ENCODE peak calls at places on chromosomes 5 and 9, in eight cellular contexts. One of them, this sample, is unnamed.

GRCh38 chr9:136171801-136172411 is 33.0 kb downstream of the LHX3 start:
- DNase-seq in aorta: no peak
- DNase-seq in colonic mucosa: no peak
- DNase-seq in AG04450: no peak
- DNase-seq in CD4-positive, alpha-beta T cell: no peak
- DNase-seq in heart left ventricle: peak
- DNase-seq in mesendoderm: no peak
- DNase-seq in PC-9: no peak
- DNase-seq in this sample: no peak

GRCh38 chr5:113003763-113004162 is 27.2 kb downstream of the DCP2 start:
- DNase-seq in aorta: no peak
- DNase-seq in colonic mucosa: no peak
- DNase-seq in AG04450: no peak
- DNase-seq in CD4-positive, alpha-beta T cell: no peak
- DNase-seq in heart left ventricle: no peak
- DNase-seq in mesendoderm: no peak
- DNase-seq in PC-9: no peak
- DNase-seq in this sample: no peak

GRCh38 chr9:130665431-130666392 is 1.3 kb downstream of the PRDM12 start:
- DNase-seq in aorta: no peak
- DNase-seq in colonic mucosa: no peak
- DNase-seq in AG04450: no peak
- DNase-seq in CD4-positive, alpha-beta T cell: no peak
- DNase-seq in heart left ventricle: no peak
- DNase-seq in mesendoderm: peak
- DNase-seq in PC-9: no peak
- DNase-seq in this sample: no peak

GRCh38 chr5:149904293-149904886 is 40.2 kb downstream of the PDE6A start:
- DNase-seq in aorta: no peak
- DNase-seq in colonic mucosa: no peak
- DNase-seq in AG04450: no peak
- DNase-seq in CD4-positive, alpha-beta T cell: no peak
- DNase-seq in heart left ventricle: no peak
- DNase-seq in mesendoderm: no peak
- DNase-seq in PC-9: no peak
- DNase-seq in this sample: no peak

GRCh38 chr5:173098787-173099186 is 42.6 kb downstream of the CREBRF start:
- DNase-seq in aorta: no peak
- DNase-seq in colonic mucosa: no peak
- DNase-seq in AG04450: no peak
- DNase-seq in CD4-positive, alpha-beta T cell: no peak
- DNase-seq in heart left ventricle: no peak
- DNase-seq in mesendoderm: no peak
- DNase-seq in PC-9: no peak
- DNase-seq in this sample: no peak

GRCh38 chr9:87406545-87407166 is 91.0 kb upstream of the DAPK1 start:
- DNase-seq in aorta: no peak
- DNase-seq in colonic mucosa: no peak
- DNase-seq in AG04450: no peak
- DNase-seq in CD4-positive, alpha-beta T cell: no peak
- DNase-seq in heart left ventricle: no peak
- DNase-seq in mesendoderm: peak
- DNase-seq in PC-9: peak
- DNase-seq in this sample: no peak

GRCh38 chr5:176823869-176824412 is 13.6 kb downstream of the UNC5A start:
- DNase-seq in aorta: no peak
- DNase-seq in colonic mucosa: no peak
- DNase-seq in AG04450: no peak
- DNase-seq in CD4-positive, alpha-beta T cell: no peak
- DNase-seq in heart left ventricle: no peak
- DNase-seq in mesendoderm: no peak
- DNase-seq in PC-9: peak
- DNase-seq in this sample: no peak

GRCh38 chr9:16689352-16689938 is 181.0 kb downstream of the BNC2 start:
- DNase-seq in aorta: peak
- DNase-seq in colonic mucosa: no peak
- DNase-seq in AG04450: no peak
- DNase-seq in CD4-positive, alpha-beta T cell: no peak
- DNase-seq in heart left ventricle: no peak
- DNase-seq in mesendoderm: no peak
- DNase-seq in PC-9: no peak
- DNase-seq in this sample: no peak

GRCh38 chr5:154937718-154938466 is at the start of gene GEMIN5:
- DNase-seq in aorta: peak
- DNase-seq in colonic mucosa: peak
- DNase-seq in AG04450: peak
- DNase-seq in CD4-positive, alpha-beta T cell: peak
- DNase-seq in heart left ventricle: peak
- DNase-seq in mesendoderm: peak
- DNase-seq in PC-9: peak
- DNase-seq in this sample: peak
- H3K27ac ChIP-seq in aorta: no peak
- H3K27ac ChIP-seq in colonic mucosa: peak
- H3K27ac ChIP-seq in AG04450: no peak
- H3K27ac ChIP-seq in CD4-positive, alpha-beta T cell: peak
- H3K27ac ChIP-seq in heart left ventricle: peak
- H3K27ac ChIP-seq in mesendoderm: peak
- H3K27ac ChIP-seq in PC-9: peak
- H3K27ac ChIP-seq in this sample: peak

GRCh38 chr5:143213231-143213850 is 190.1 kb downstream of the NR3C1 start:
- DNase-seq in aorta: no peak
- DNase-seq in colonic mucosa: no peak
- DNase-seq in AG04450: no peak
- DNase-seq in CD4-positive, alpha-beta T cell: no peak
- DNase-seq in heart left ventricle: no peak
- DNase-seq in mesendoderm: no peak
- DNase-seq in PC-9: no peak
- DNase-seq in this sample: peak

GRCh38 chr5:143214458-143214857 is 189.0 kb downstream of the NR3C1 start:
- DNase-seq in aorta: no peak
- DNase-seq in colonic mucosa: no peak
- DNase-seq in AG04450: no peak
- DNase-seq in CD4-positive, alpha-beta T cell: no peak
- DNase-seq in heart left ventricle: no peak
- DNase-seq in mesendoderm: no peak
- DNase-seq in PC-9: no peak
- DNase-seq in this sample: no peak

GRCh38 chr5:143209881-143210395 is 193.5 kb downstream of the NR3C1 start:
- DNase-seq in aorta: no peak
- DNase-seq in colonic mucosa: no peak
- DNase-seq in AG04450: no peak
- DNase-seq in CD4-positive, alpha-beta T cell: no peak
- DNase-seq in heart left ventricle: no peak
- DNase-seq in mesendoderm: no peak
- DNase-seq in PC-9: no peak
- DNase-seq in this sample: no peak

GRCh38 chr5:143213851-143214363 is 189.6 kb downstream of the NR3C1 start:
- DNase-seq in aorta: no peak
- DNase-seq in colonic mucosa: no peak
- DNase-seq in AG04450: no peak
- DNase-seq in CD4-positive, alpha-beta T cell: no peak
- DNase-seq in heart left ventricle: no peak
- DNase-seq in mesendoderm: peak
- DNase-seq in PC-9: no peak
- DNase-seq in this sample: peak

GRCh38 chr5:143212261-143212660 is 191.2 kb downstream of the NR3C1 start:
- DNase-seq in aorta: no peak
- DNase-seq in colonic mucosa: no peak
- DNase-seq in AG04450: no peak
- DNase-seq in CD4-positive, alpha-beta T cell: no peak
- DNase-seq in heart left ventricle: no peak
- DNase-seq in mesendoderm: no peak
- DNase-seq in PC-9: no peak
- DNase-seq in this sample: no peak
- H3K27ac ChIP-seq in aorta: no peak
- H3K27ac ChIP-seq in colonic mucosa: no peak
- H3K27ac ChIP-seq in AG04450: no peak
- H3K27ac ChIP-seq in CD4-positive, alpha-beta T cell: no peak
- H3K27ac ChIP-seq in heart left ventricle: no peak
- H3K27ac ChIP-seq in mesendoderm: no peak
- H3K27ac ChIP-seq in PC-9: no peak
- H3K27ac ChIP-seq in this sample: peak

DNA sequence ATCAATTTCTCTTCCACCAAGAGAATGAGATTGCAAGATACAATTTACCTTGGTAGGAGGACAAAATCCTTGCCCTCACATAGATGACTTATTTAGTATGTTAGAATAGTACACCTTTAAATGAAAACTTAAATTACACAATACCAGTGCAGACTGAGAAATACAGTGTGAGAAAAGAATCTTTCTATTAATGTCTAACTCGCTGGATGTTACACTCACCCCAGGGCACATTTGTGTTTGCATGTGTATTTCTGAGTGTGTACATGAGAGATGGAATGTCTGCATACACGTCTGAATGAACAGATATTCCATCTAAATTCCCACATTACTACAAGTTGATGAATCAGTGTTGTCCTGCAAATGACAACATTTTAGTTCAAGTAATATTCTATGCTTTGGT is 99.8 kb downstream of the KLHL3 start:
- DNase-seq in aorta: no peak
- DNase-seq in colonic mucosa: no peak
- DNase-seq in AG04450: no peak
- DNase-seq in CD4-positive, alpha-beta T cell: no peak
- DNase-seq in heart left ventricle: no peak
- DNase-seq in mesendoderm: no peak
- DNase-seq in PC-9: no peak
- DNase-seq in this sample: no peak
- H3K27ac ChIP-seq in aorta: no peak
- H3K27ac ChIP-seq in colonic mucosa: no peak
- H3K27ac ChIP-seq in AG04450: no peak
- H3K27ac ChIP-seq in CD4-positive, alpha-beta T cell: no peak
- H3K27ac ChIP-seq in heart left ventricle: no peak
- H3K27ac ChIP-seq in mesendoderm: no peak
- H3K27ac ChIP-seq in PC-9: no peak
- H3K27ac ChIP-seq in this sample: no peak

DNA sequence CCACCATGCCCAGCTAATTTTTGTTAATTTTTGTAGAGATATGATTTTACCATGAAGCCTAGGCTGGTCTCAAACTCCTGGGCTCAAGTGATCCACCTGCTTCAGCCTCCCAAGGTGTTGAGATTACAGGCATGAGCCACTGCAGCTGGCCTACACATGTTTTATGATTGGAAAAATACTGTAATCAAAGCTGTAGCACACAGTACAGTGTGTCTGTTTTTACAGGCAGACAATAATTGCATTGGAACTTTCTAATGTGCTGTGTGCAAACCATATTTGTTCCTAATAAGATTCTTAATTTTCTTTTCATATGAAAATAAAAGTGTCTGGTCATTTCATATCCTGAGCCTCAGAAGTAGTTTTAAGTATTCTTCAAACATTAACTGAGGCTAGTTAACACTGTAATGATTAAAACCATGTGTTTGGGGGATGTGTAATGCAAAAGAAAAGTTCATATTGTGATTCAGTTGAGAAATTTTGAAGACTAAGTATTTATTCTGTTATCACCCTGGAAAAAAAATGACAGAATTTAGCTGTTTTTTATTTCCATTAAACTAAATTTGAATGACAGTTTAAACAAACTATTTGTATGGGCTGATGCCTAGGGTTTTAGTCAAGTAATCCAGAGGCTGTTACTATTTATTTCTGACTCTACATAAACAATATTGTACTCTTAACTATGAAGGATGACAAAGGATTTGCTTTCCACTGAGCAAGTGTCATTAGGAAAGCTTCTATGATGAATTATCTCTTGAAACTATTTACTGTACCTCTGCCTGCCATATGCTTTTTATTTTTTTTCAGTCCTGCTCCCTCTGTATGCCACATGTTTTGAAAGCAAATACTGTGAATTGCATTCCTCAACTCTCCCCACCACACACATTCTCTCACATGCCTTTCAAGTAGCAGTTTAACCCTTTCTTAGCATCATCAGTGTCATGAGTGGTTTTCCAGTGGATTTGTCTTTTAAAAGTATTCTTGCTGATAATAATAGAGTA is 111.5 kb downstream of the MTREX start:
- DNase-seq in aorta: no peak
- DNase-seq in colonic mucosa: no peak
- DNase-seq in AG04450: peak
- DNase-seq in CD4-positive, alpha-beta T cell: no peak
- DNase-seq in heart left ventricle: no peak
- DNase-seq in mesendoderm: peak
- DNase-seq in PC-9: no peak
- DNase-seq in this sample: no peak
- H3K27ac ChIP-seq in aorta: no peak
- H3K27ac ChIP-seq in colonic mucosa: no peak
- H3K27ac ChIP-seq in AG04450: no peak
- H3K27ac ChIP-seq in CD4-positive, alpha-beta T cell: no peak
- H3K27ac ChIP-seq in heart left ventricle: no peak
- H3K27ac ChIP-seq in mesendoderm: no peak
- H3K27ac ChIP-seq in PC-9: no peak
- H3K27ac ChIP-seq in this sample: no peak

GRCh38 chr9:90943341-90943740 is 141.7 kb downstream of the SYK start:
- DNase-seq in aorta: no peak
- DNase-seq in colonic mucosa: no peak
- DNase-seq in AG04450: no peak
- DNase-seq in CD4-positive, alpha-beta T cell: no peak
- DNase-seq in heart left ventricle: no peak
- DNase-seq in mesendoderm: no peak
- DNase-seq in PC-9: peak
- DNase-seq in this sample: peak

GRCh38 chr9:90940280-90940679 is 138.7 kb downstream of the SYK start:
- DNase-seq in aorta: no peak
- DNase-seq in colonic mucosa: no peak
- DNase-seq in AG04450: no peak
- DNase-seq in CD4-positive, alpha-beta T cell: no peak
- DNase-seq in heart left ventricle: no peak
- DNase-seq in mesendoderm: no peak
- DNase-seq in PC-9: no peak
- DNase-seq in this sample: no peak

GRCh38 chr9:90941661-90942060 is 140.0 kb downstream of the SYK start:
- DNase-seq in aorta: no peak
- DNase-seq in colonic mucosa: no peak
- DNase-seq in AG04450: no peak
- DNase-seq in CD4-positive, alpha-beta T cell: no peak
- DNase-seq in heart left ventricle: no peak
- DNase-seq in mesendoderm: no peak
- DNase-seq in PC-9: no peak
- DNase-seq in this sample: no peak

GRCh38 chr9:90939367-90939766 is 137.7 kb downstream of the SYK start:
- DNase-seq in aorta: no peak
- DNase-seq in colonic mucosa: no peak
- DNase-seq in AG04450: no peak
- DNase-seq in CD4-positive, alpha-beta T cell: no peak
- DNase-seq in heart left ventricle: no peak
- DNase-seq in mesendoderm: no peak
- DNase-seq in PC-9: no peak
- DNase-seq in this sample: no peak

DNA sequence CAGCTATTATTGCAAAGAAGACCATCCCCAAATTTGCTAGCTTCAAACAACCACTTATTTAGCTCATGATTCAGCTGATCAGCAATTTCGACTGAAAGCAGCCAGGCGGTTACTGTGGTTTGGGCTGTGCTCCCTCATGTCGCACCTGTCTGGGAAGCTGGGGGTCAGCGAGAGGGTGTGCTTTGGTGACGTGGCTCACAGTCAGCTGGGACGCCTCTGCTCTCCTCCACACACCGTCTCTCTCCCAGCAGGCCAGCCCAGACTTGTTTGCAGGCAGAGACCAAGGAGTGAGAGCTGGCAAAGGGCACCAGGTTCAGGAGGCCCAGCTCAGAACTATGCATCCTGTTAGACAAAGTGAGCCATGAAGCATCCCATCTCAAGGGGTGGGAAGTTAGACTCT is 140.9 kb downstream of the SYK start:
- DNase-seq in aorta: no peak
- DNase-seq in colonic mucosa: no peak
- DNase-seq in AG04450: no peak
- DNase-seq in CD4-positive, alpha-beta T cell: no peak
- DNase-seq in heart left ventricle: no peak
- DNase-seq in mesendoderm: no peak
- DNase-seq in PC-9: no peak
- DNase-seq in this sample: peak
- H3K27ac ChIP-seq in aorta: no peak
- H3K27ac ChIP-seq in colonic mucosa: no peak
- H3K27ac ChIP-seq in AG04450: no peak
- H3K27ac ChIP-seq in CD4-positive, alpha-beta T cell: no peak
- H3K27ac ChIP-seq in heart left ventricle: no peak
- H3K27ac ChIP-seq in mesendoderm: no peak
- H3K27ac ChIP-seq in PC-9: no peak
- H3K27ac ChIP-seq in this sample: peak